ENCODE peak calls at places on chromosomes 16 and 17, in eight cellular contexts. W is heart left ventricle, D is HFF-Myc, I is neural progenitor cell, F is stomach, K is AG04449, A is epithelial cell of esophagus, B is fibroblast of pulmonary artery. H is an unnamed sample.

GRCh38 chr17:56994009-56994792 is 16.3 kb downstream of the SCPEP1 start:
- DNase-seq in W (no peak), D (no peak), I (no peak), F (no peak), K (no peak), A (peak; percentile 60), B (peak; percentile 28), H (no peak)

GRCh38 chr17:21275579-21276339 is 8.8 kb upstream of the MAP2K3 start:
- DNase-seq in W (peak; percentile 96), D (no peak), I (peak; percentile 95), F (peak; percentile 95), K (no peak), A (peak; percentile 82), B (peak; percentile 74), H (no peak)

GRCh38 chr16:53605979-53606378 is 97.7 kb downstream of the RPGRIP1L start:
- DNase-seq in W (no peak), D (no peak), I (no peak), F (no peak), K (no peak), A (no peak), B (no peak), H (no peak)

GRCh38 chr16:9820481-9821246 is 361.6 kb downstream of the GRIN2A start:
- DNase-seq in W (no peak), D (no peak), I (peak; percentile 90), F (no peak), K (no peak), A (no peak), B (no peak), H (no peak)

GRCh38 chr17:42141382-42141781 is 13.4 kb downstream of the RAB5C start:
- DNase-seq in W (no peak), D (no peak), I (no peak), F (no peak), K (no peak), A (no peak), B (no peak), H (no peak)

GRCh38 chr17:5843366-5844026 is 226.7 kb upstream of the WSCD1 start:
- DNase-seq in W (no peak), D (no peak), I (no peak), F (no peak), K (no peak), A (no peak), B (no peak), H (no peak)

GRCh38 chr17:55152236-55152635 is 112.5 kb upstream of the HLF start:
- DNase-seq in W (no peak), D (no peak), I (no peak), F (no peak), K (no peak), A (peak; percentile 38), B (peak; percentile 34), H (no peak)

GRCh38 chr17:32807577-32807976 is 69.3 kb downstream of the MYO1D start:
- DNase-seq in W (no peak), D (peak; percentile 32), I (no peak), F (no peak), K (no peak), A (no peak), B (no peak), H (no peak)

GRCh38 chr17:77388384-77389306 is 247.9 kb downstream of the SEC14L1 start:
- DNase-seq in W (no peak), D (no peak), I (no peak), F (no peak), K (no peak), A (no peak), B (no peak), H (no peak)

GRCh38 chr17:82285141-82285540 is 11.6 kb upstream of the CSNK1D start:
- DNase-seq in W (no peak), D (no peak), I (no peak), F (no peak), K (no peak), A (peak; percentile 69), B (no peak), H (no peak)

GRCh38 chr16:88468289-88469129 is 15.4 kb downstream of the ZFPM1 start:
- DNase-seq in W (no peak), D (peak; percentile 21), I (peak; percentile 88), F (peak; percentile 63), K (no peak), A (peak; percentile 27), B (no peak), H (no peak)

GRCh38 chr17:34797724-34798123 is 163.5 kb downstream of the CCT6B start:
- DNase-seq in W (peak; percentile 22), D (no peak), I (peak; percentile 92), F (no peak), K (no peak), A (peak; percentile 8), B (peak; percentile 26), H (no peak)

GRCh38 chr16:85104821-85105391 is 7.4 kb downstream of the CIBAR2 start:
- DNase-seq in W (no peak), D (no peak), I (no peak), F (no peak), K (no peak), A (peak; percentile 17), B (no peak), H (no peak)

GRCh38 chr17:61338000-61338864 is 61.4 kb upstream of the TBX2 start:
- DNase-seq in W (no peak), D (peak; percentile 73), I (no peak), F (no peak), K (peak; percentile 46), A (peak; percentile 56), B (peak; percentile 86), H (no peak)

GRCh38 chr17:80840011-80840410 is 151.6 kb upstream of the CHMP6 start:
- DNase-seq in W (no peak), D (no peak), I (no peak), F (no peak), K (no peak), A (no peak), B (no peak), H (no peak)

GRCh38 chr16:21673469-21673868 is 9.7 kb downstream of the OTOA start:
- DNase-seq in W (no peak), D (no peak), I (no peak), F (no peak), K (no peak), A (no peak), B (no peak), H (no peak)

DNA sequence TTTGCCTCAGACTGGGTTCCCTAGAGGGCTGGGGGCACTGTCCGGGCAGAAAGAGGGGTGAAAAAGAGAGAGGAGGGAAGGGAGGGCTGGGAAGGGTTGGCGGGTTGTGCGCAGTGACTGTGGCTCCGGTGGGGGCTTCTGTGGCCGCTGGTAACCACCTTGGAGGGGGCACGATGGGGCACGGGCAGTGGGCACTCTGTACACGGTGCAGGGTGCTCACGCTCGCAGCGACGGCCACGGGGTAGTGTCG is 591 bp downstream of the PLLP start:
- DNase-seq in W (no peak), D (no peak), I (no peak), F (no peak), K (no peak), A (no peak), B (no peak), H (no peak)
- H3K4me3 ChIP-seq in W (peak overlapping the region; percentile 54), D (no peak overlapping the region), I (peak overlapping the region; percentile 72), F (peak overlapping the region; percentile 59), K (no peak overlapping the region), A (peak overlapping the region; percentile 50), B (no peak overlapping the region), H (peak overlapping the region; percentile 62)

GRCh38 chr16:81739503-81739902 is 39.6 kb upstream of the PLCG2 start:
- DNase-seq in W (no peak), D (no peak), I (no peak), F (no peak), K (no peak), A (no peak), B (no peak), H (no peak)

GRCh38 chr16:81740163-81740562 is 38.9 kb upstream of the PLCG2 start:
- DNase-seq in W (no peak), D (no peak), I (no peak), F (no peak), K (no peak), A (no peak), B (no peak), H (no peak)

GRCh38 chr16:81734632-81735434 is 44.3 kb upstream of the PLCG2 start:
- DNase-seq in W (no peak), D (no peak), I (no peak), F (no peak), K (no peak), A (peak; percentile 32), B (no peak), H (no peak)

GRCh38 chr16:81738831-81739496 is 40.1 kb upstream of the PLCG2 start:
- DNase-seq in W (peak; percentile 62), D (no peak), I (no peak), F (peak; percentile 44), K (no peak), A (no peak), B (no peak), H (no peak)

GRCh38 chr16:81737885-81738536 is 41.1 kb upstream of the PLCG2 start:
- DNase-seq in W (peak; percentile 83), D (peak; percentile 44), I (peak; percentile 89), F (peak; percentile 92), K (no peak), A (peak; percentile 96), B (peak; percentile 87), H (no peak)
- TF ChIP-seq CTCF in W (peak; percentile 91), D (peak; percentile 76), I (peak; percentile 91), F (no peak), K (peak; percentile 82), A (peak; percentile 85), B (peak; percentile 77), H (peak; percentile 87)

DNA sequence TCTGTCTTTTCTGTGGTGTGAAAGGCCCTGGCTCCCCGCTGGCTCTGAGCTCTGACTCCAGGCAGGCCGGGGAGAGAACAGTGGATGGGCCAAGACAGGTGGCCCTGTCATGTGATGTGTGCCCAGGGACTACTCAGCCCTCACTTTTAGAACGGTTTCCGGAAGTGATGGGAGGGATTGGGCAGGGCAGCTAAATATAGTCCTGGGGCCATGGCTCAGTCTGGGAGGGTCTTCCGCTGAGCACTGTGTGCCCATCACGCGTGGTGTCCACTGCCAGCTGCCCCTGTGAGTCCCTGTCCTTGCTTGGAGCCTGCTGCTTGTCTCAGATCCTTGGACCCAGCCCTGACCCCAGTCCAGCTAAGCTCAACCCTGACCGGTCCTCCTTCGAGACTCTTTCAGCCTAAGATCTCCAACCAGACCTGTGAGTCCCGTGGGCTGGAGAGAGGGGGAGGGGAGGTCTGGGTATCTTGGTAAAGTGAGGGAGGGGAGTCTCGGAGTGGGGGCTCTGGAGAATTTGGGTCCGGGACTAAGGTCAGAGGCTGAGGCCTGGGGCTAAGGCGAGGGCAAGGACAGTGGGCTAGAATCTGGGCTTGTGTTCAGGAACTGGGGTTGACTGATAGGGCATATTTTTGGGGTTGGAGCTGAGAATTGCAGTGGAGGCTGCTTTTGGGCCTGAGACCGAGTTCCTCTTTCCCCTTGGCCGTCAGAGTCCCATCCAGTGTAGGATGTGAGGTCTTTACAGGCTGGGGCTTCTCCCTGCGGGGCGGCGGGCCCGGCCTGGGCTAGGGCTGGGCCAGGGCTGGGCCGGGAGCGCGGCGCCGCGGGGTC is at the start of gene TRIM72:
- DNase-seq in W (no peak), D (no peak), I (no peak), F (no peak), K (no peak), A (no peak), B (no peak), H (no peak)
- H3K4me3 ChIP-seq in W (peak within 1 kb of the TSS; percentile 57), D (peak within 1 kb of the TSS; percentile 40), I (peak within 1 kb of the TSS; percentile 51), F (peak within 1 kb of the TSS; percentile 50), K (peak within 1 kb of the TSS; percentile 46), A (peak within 1 kb of the TSS; percentile 15), B (peak within 1 kb of the TSS; percentile 40), H (no peak within 1 kb of the TSS)

DNA sequence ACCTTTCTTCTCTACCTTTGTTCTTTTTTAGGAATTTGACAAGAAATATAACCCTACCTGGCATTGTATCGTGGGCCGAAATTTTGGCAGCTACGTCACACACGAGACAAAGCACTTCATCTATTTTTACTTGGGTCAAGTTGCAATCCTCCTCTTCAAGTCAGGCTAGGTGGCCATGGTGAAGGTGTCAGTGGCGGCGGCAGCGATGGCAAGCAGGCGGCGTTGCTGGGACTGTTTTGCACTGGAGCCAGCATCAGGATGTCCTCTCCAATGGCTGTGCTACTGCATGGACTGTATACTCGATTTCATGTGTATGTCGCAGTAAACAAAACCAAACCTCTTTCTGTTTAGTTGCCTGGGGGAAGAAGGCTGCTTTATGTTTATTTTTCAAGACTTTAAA is 5.9 kb downstream of the DYNLL2 start:
- DNase-seq in W (no peak), D (no peak), I (no peak), F (no peak), K (no peak), A (no peak), B (no peak), H (no peak)
- TF ChIP-seq CTCF in W (peak; percentile 15), D (no peak), I (no peak), F (no peak), K (no peak), A (no peak), B (no peak), H (no peak)